ENCODE peak calls at places on chromosome 14, in four cellular contexts. One of them, this sample, is unnamed.

GRCh38 chr14:66069830-66070541 is 416.2 kb upstream of the CCDC196 start:
- DNase-seq in IMR-90: no peak
- DNase-seq in H1: no peak
- DNase-seq in H9: no peak
- DNase-seq in this sample: peak

GRCh38 chr14:39739796-39740195 is 307.6 kb upstream of the FBXO33 start:
- DNase-seq in IMR-90: no peak
- DNase-seq in H1: no peak
- DNase-seq in H9: no peak
- DNase-seq in this sample: no peak

GRCh38 chr14:35347323-35348043 is 55.3 kb downstream of the PSMA6 start:
- DNase-seq in IMR-90: no peak
- DNase-seq in H1: no peak
- DNase-seq in H9: no peak
- DNase-seq in this sample: peak

GRCh38 chr14:97109234-97109633 is 312.1 kb downstream of the VRK1 start:
- DNase-seq in IMR-90: no peak
- DNase-seq in H1: no peak
- DNase-seq in H9: no peak
- DNase-seq in this sample: no peak

GRCh38 chr14:35533357-35534129 is 421 bp upstream of the INSM2 start:
- DNase-seq in IMR-90: peak
- DNase-seq in H1: no peak
- DNase-seq in H9: peak
- DNase-seq in this sample: peak

GRCh38 chr14:88490168-88490567 is 64.6 kb downstream of the PTPN21 start:
- DNase-seq in IMR-90: no peak
- DNase-seq in H1: no peak
- DNase-seq in H9: peak
- DNase-seq in this sample: peak

GRCh38 chr14:45249847-45250575 is 3.0 kb downstream of the MIS18BP1 start:
- DNase-seq in IMR-90: peak
- DNase-seq in H1: no peak
- DNase-seq in H9: no peak
- DNase-seq in this sample: no peak

GRCh38 chr14:91114079-91115065 is 499 bp downstream of the DGLUCY start:
- DNase-seq in IMR-90: peak
- DNase-seq in H1: peak
- DNase-seq in H9: peak
- DNase-seq in this sample: peak

GRCh38 chr14:77623201-77623600 is 6.8 kb upstream of the SPTLC2 start:
- DNase-seq in IMR-90: no peak
- DNase-seq in H1: no peak
- DNase-seq in H9: no peak
- DNase-seq in this sample: no peak

GRCh38 chr14:54579606-54580005 is 12.7 kb downstream of the SAMD4A start:
- DNase-seq in IMR-90: peak
- DNase-seq in H1: no peak
- DNase-seq in H9: no peak
- DNase-seq in this sample: no peak

GRCh38 chr14:28576523-28576922 is 190.1 kb upstream of the FOXG1 start:
- DNase-seq in IMR-90: no peak
- DNase-seq in H1: no peak
- DNase-seq in H9: no peak
- DNase-seq in this sample: no peak

GRCh38 chr14:89288114-89288513 is 128.9 kb downstream of the FOXN3 start:
- DNase-seq in IMR-90: no peak
- DNase-seq in H1: no peak
- DNase-seq in H9: no peak
- DNase-seq in this sample: no peak

GRCh38 chr14:95531473-95531872 is 3.4 kb upstream of the GLRX5 start:
- DNase-seq in IMR-90: peak
- DNase-seq in H1: no peak
- DNase-seq in H9: no peak
- DNase-seq in this sample: no peak

GRCh38 chr14:23079716-23080115 is 15.2 kb downstream of the ACIN1 start:
- DNase-seq in IMR-90: peak
- DNase-seq in H1: no peak
- DNase-seq in H9: no peak
- DNase-seq in this sample: no peak

GRCh38 chr14:23077962-23078361 is 17.0 kb downstream of the ACIN1 start:
- DNase-seq in IMR-90: no peak
- DNase-seq in H1: no peak
- DNase-seq in H9: no peak
- DNase-seq in this sample: no peak

GRCh38 chr14:23078692-23079116 is 16.2 kb downstream of the ACIN1 start:
- DNase-seq in IMR-90: peak
- DNase-seq in H1: no peak
- DNase-seq in H9: no peak
- DNase-seq in this sample: peak

GRCh38 chr14:23076785-23077408 is 18.0 kb downstream of the ACIN1 start:
- DNase-seq in IMR-90: peak
- DNase-seq in H1: no peak
- DNase-seq in H9: no peak
- DNase-seq in this sample: peak

GRCh38 chr14:23080474-23080873 is 14.5 kb downstream of the ACIN1 start:
- DNase-seq in IMR-90: no peak
- DNase-seq in H1: no peak
- DNase-seq in H9: no peak
- DNase-seq in this sample: no peak
- H3K27ac ChIP-seq in IMR-90: peak
- H3K27ac ChIP-seq in H1: no peak
- H3K27ac ChIP-seq in H9: no peak
- H3K27ac ChIP-seq in this sample: no peak

GRCh38 chr14:92954933-92955332 is 32.0 kb downstream of the CHGA start:
- DNase-seq in IMR-90: no peak
- DNase-seq in H1: no peak
- DNase-seq in H9: no peak
- DNase-seq in this sample: no peak
- H3K56ac ChIP-seq in IMR-90: no peak
- H3K56ac ChIP-seq in H1: no peak
- H3K56ac ChIP-seq in H9: no peak
- H3K56ac ChIP-seq in this sample: no peak

DNA sequence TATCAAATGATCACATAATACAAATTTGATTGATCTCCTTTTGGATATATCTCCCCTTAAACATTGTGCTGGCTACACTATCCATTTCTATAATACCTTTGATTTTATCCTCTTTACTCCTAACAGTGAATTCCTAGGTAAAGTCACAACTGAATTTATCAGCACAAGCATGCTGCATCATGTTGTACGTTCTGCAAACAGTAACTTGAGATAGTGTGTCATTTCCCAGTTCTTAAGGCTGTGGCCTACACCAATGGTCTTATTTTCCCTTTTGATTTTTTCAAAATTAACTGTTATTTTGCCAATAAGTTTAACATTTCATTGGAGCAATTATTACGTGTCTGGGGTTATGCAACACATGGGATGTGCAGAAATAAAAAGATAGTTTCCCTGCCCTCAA is 24.8 kb downstream of the PRKCH start:
- DNase-seq in IMR-90: no peak
- DNase-seq in H1: no peak
- DNase-seq in H9: no peak
- DNase-seq in this sample: no peak
- H3K27ac ChIP-seq in IMR-90: no peak
- H3K27ac ChIP-seq in H1: no peak
- H3K27ac ChIP-seq in H9: no peak
- H3K27ac ChIP-seq in this sample: no peak

GRCh38 chr14:51979399-51979709 is 10.0 kb upstream of the RTRAF start:
- DNase-seq in IMR-90: no peak
- DNase-seq in H1: no peak
- DNase-seq in H9: no peak
- DNase-seq in this sample: no peak

GRCh38 chr14:51977075-51977474 is 12.3 kb upstream of the RTRAF start:
- DNase-seq in IMR-90: peak
- DNase-seq in H1: no peak
- DNase-seq in H9: no peak
- DNase-seq in this sample: no peak

GRCh38 chr14:51981218-51981854 is 8.0 kb upstream of the RTRAF start:
- DNase-seq in IMR-90: no peak
- DNase-seq in H1: no peak
- DNase-seq in H9: no peak
- DNase-seq in this sample: no peak

GRCh38 chr14:51978566-51979398 is 10.6 kb upstream of the RTRAF start:
- DNase-seq in IMR-90: peak
- DNase-seq in H1: peak
- DNase-seq in H9: peak
- DNase-seq in this sample: peak
- H3K56ac ChIP-seq in IMR-90: no peak
- H3K56ac ChIP-seq in H1: no peak
- H3K56ac ChIP-seq in H9: no peak
- H3K56ac ChIP-seq in this sample: no peak

GRCh38 chr14:75976838-75977237 is 5.0 kb downstream of the TGFB3 start:
- DNase-seq in IMR-90: no peak
- DNase-seq in H1: no peak
- DNase-seq in H9: no peak
- DNase-seq in this sample: peak

GRCh38 chr14:75978249-75978731 is 3.5 kb downstream of the TGFB3 start:
- DNase-seq in IMR-90: no peak
- DNase-seq in H1: no peak
- DNase-seq in H9: no peak
- DNase-seq in this sample: no peak

GRCh38 chr14:75979071-75979571 is 2.7 kb downstream of the TGFB3 start:
- DNase-seq in IMR-90: peak
- DNase-seq in H1: no peak
- DNase-seq in H9: peak
- DNase-seq in this sample: peak

GRCh38 chr14:75979641-75980422 is 2.0 kb downstream of the TGFB3 start:
- DNase-seq in IMR-90: no peak
- DNase-seq in H1: no peak
- DNase-seq in H9: no peak
- DNase-seq in this sample: no peak

DNA sequence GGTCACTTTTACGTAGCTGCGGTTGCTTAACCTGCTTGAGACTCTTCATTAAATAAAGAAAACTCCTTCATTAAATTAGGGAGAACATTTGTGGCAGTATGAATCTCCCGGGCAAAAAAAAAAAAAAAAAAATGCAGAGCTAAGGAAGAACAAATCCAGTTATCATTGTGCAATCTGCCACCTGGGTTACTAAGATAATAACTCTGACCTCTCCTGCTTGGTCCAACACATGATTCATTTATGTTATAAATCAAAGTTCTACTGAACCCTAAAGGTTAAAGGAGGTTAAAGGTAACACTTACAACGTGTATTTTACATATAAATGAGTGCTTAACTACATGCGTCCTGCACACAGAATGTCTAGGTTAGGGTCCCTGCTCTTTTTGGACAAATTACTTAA is 4.3 kb downstream of the TGFB3 start:
- DNase-seq in IMR-90: no peak
- DNase-seq in H1: no peak
- DNase-seq in H9: no peak
- DNase-seq in this sample: no peak
- H3K27ac ChIP-seq in IMR-90: no peak
- H3K27ac ChIP-seq in H1: no peak
- H3K27ac ChIP-seq in H9: no peak
- H3K27ac ChIP-seq in this sample: no peak

GRCh38 chr14:58238252-58239247 is 6.1 kb upstream of the PSMA3 start:
- DNase-seq in IMR-90: no peak
- DNase-seq in H1: no peak
- DNase-seq in H9: peak
- DNase-seq in this sample: peak
- H3K56ac ChIP-seq in IMR-90: no peak
- H3K56ac ChIP-seq in H1: no peak
- H3K56ac ChIP-seq in H9: no peak
- H3K56ac ChIP-seq in this sample: peak

DNA sequence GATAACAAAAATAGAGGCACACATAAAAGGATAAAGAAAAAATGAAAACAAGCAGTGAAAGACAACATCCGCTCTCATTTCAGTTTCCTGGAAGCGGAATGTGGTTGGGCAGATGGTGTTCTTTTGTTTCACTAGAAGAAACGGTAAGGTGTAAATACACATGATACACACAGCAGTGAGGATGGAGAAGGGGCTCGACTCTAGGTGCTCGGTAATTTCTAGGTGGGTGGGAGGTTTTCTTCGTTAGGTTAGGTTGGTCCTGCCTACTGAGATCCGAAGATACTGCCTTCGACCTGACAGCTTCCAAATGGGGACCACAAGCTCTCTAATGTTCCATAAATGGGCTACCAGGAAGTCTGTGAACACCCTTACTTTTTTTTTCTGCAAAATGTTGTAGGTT is 1082.5 kb downstream of the BCL11B start:
- DNase-seq in IMR-90: no peak
- DNase-seq in H1: no peak
- DNase-seq in H9: no peak
- DNase-seq in this sample: no peak
- H3K27ac ChIP-seq in IMR-90: no peak
- H3K27ac ChIP-seq in H1: no peak
- H3K27ac ChIP-seq in H9: no peak
- H3K27ac ChIP-seq in this sample: no peak